ENCODE peak calls at places on chromosomes 4 and X, in five cellular contexts. E is hypothalamus, N is ELR, H is D341Med, V is left lung. R is an unnamed sample.

GRCh38 chr4:118774989-118775388 is 60.9 kb downstream of the SEC24D start:
- DNase-seq in E (no peak), N (peak), H (no peak), V (no peak), R (no peak)

GRCh38 chr4:65391814-65392213 is 278.5 kb downstream of the EPHA5 start:
- DNase-seq in N (no peak), E (no peak), V (no peak), H (no peak), R (no peak)

GRCh38 chr4:39613093-39613656 is 25.5 kb downstream of the SMIM14 start:
- DNase-seq in H (no peak), E (no peak), N (peak), V (no peak), R (no peak)

GRCh38 chrX:100658936-100659335 is 14.9 kb downstream of the SRPX2 start:
- DNase-seq in V (no peak), N (no peak), E (no peak), H (no peak), R (no peak)

GRCh38 chr4:145178740-145179139 is 1.6 kb downstream of the OTUD4 start:
- DNase-seq in V (no peak), N (peak), H (no peak), E (no peak), R (no peak)

GRCh38 chr4:83074086-83074704 is 39.2 kb downstream of the COPS4 start:
- DNase-seq in N (peak), V (no peak), H (peak), E (no peak), R (no peak)

GRCh38 chr4:54513231-54513630 is 144.5 kb upstream of the KIT start:
- DNase-seq in N (peak), H (no peak), E (no peak), V (no peak), R (no peak)

GRCh38 chr4:82509029-82509428 is 52.8 kb downstream of the TMEM150C start:
- DNase-seq in H (no peak), V (no peak), N (peak), E (no peak), R (no peak)

GRCh38 chrX:22366166-22366702 is 93.5 kb downstream of the CBLL2 start:
- DNase-seq in V (no peak), E (no peak), H (no peak), N (no peak), R (no peak)

R was measured in upper lobe of right lung.